ENCODE peak calls at places on chromosomes 12 and 14, in eight cellular contexts. P is ovary, E is right lobe of liver, X is A549, R is suprapubic skin, Z is H1, Q is HepG2, B is stomach. Y is an unnamed sample.

GRCh38 chr12:110920324-110920910 is at the start of gene MYL2:
- DNase-seq in P (no peak), B (no peak), R (no peak), X (no peak), Z (no peak), Q (no peak), E (no peak), Y (no peak)

GRCh38 chr12:4148418-4149056 is 125.0 kb upstream of the CCND2 start:
- DNase-seq in R (no peak), B (peak; percentile 40), Z (no peak), X (no peak), E (no peak), P (no peak), Q (no peak), Y (peak; percentile 91)

GRCh38 chr12:126492181-126492580 is 1426.9 kb downstream of the AACS start:
- DNase-seq in Z (no peak), P (no peak), R (no peak), E (no peak), Q (no peak), B (no peak), X (no peak), Y (no peak)

GRCh38 chr12:48794870-48795269 is 6.0 kb upstream of the ADCY6 start:
- DNase-seq in P (no peak), Z (no peak), R (no peak), E (no peak), B (no peak), Q (no peak), X (no peak), Y (no peak)

GRCh38 chr12:129610601-129611120 is 293.2 kb downstream of the TMEM132D start:
- DNase-seq in B (no peak), R (no peak), Q (no peak), Z (no peak), E (no peak), P (no peak), X (no peak), Y (no peak)

GRCh38 chr12:9030776-9031175 is 41.4 kb downstream of the KLRG1 start:
- DNase-seq in E (no peak), R (no peak), Z (no peak), P (no peak), Q (no peak), B (no peak), X (no peak), Y (no peak)

GRCh38 chr14:76595266-76595665 is 166.0 kb upstream of the VASH1 start:
- DNase-seq in Z (no peak), B (no peak), Q (no peak), E (no peak), X (no peak), P (no peak), R (no peak), Y (no peak)

GRCh38 chr14:20564501-20564997 is 3.7 kb upstream of the RNASE9 start:
- DNase-seq in Z (no peak), P (no peak), B (no peak), Q (no peak), R (no peak), E (no peak), X (no peak), Y (no peak)

GRCh38 chr14:96906434-96906833 is 109.3 kb downstream of the VRK1 start:
- DNase-seq in R (no peak), E (no peak), X (no peak), B (no peak), Q (no peak), P (no peak), Z (no peak), Y (no peak)

GRCh38 chr14:27253946-27254345 is 656.1 kb upstream of the NOVA1 start:
- DNase-seq in E (no peak), P (no peak), X (no peak), Q (no peak), R (no peak), Z (no peak), B (no peak), Y (no peak)

GRCh38 chr14:74395094-74395493 is 30.9 kb downstream of the SYNDIG1L start:
- DNase-seq in R (peak; percentile 55), Q (no peak), P (no peak), Z (no peak), E (no peak), X (no peak), B (no peak), Y (no peak)

GRCh38 chr12:1912580-1913376 is 5.7 kb downstream of the CACNA2D4 start:
- DNase-seq in E (no peak), Z (no peak), R (peak; percentile 68), B (peak; percentile 24), X (no peak), Q (no peak), P (no peak), Y (no peak)

GRCh38 chr14:95469134-95469481 is 47.3 kb downstream of the SYNE3 start:
- DNase-seq in Z (no peak), P (no peak), X (no peak), E (peak; percentile 7), B (no peak), R (no peak), Q (no peak), Y (no peak)

GRCh38 chr12:121184984-121185894 is 24.7 kb upstream of the P2RX4 start:
- DNase-seq in Q (no peak), Z (no peak), B (no peak), P (no peak), E (no peak), R (no peak), X (no peak), Y (no peak)

GRCh38 chr12:82665142-82665923 is 21.4 kb upstream of the TMTC2 start:
- DNase-seq in R (no peak), X (no peak), Q (no peak), E (no peak), B (no peak), P (no peak), Z (no peak), Y (no peak)

GRCh38 chr12:60819794-60820193 is 1224.0 kb downstream of the SLC16A7 start:
- DNase-seq in R (no peak), Z (no peak), B (no peak), Q (no peak), E (no peak), P (no peak), X (no peak), Y (no peak)

GRCh38 chr12:56346663-56347062 is 8.0 kb downstream of the IL23A start:
- DNase-seq in Z (peak; percentile 63), B (no peak), X (peak; percentile 40), P (no peak), R (no peak), Q (no peak), E (no peak), Y (no peak)

GRCh38 chr12:96448287-96448686 is 41.1 kb upstream of the CFAP54 start:
- DNase-seq in R (no peak), P (no peak), Q (no peak), B (no peak), Z (no peak), X (no peak), E (no peak), Y (no peak)

GRCh38 chr14:91297081-91297711 is 52.7 kb upstream of the GPR68 start:
- DNase-seq in R (no peak), Z (no peak), X (no peak), B (no peak), Q (no peak), P (no peak), E (no peak), Y (no peak)
- TF ChIP-seq CTCF in R (no peak), Z (no peak), X (no peak), B (no peak), Q (no peak), P (no peak), E (no peak), Y (no peak)

DNA sequence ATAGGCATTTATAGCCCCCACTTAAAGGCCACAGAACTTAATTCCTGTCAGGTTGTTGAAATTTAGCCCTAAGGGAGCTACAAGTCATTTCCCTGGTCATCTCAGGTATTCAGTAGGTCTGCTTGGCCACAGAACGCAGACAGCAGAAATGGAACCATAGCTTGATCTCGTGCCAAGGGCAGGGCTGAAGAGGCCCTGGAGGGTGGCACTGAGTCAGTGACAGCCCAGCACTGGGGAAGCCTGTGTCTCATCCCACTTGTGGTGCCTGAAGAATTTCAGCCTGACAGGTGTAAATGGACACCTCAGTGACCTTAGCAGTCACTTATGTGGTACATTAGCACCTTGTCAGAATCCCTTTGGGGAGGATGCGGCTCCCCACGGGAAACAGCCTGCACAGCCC is 6.6 kb downstream of the PRKAB1 start:
- DNase-seq in Z (no peak), B (no peak), E (no peak), X (no peak), P (no peak), Q (no peak), R (no peak), Y (no peak)
- TF ChIP-seq POLR2A in Z (no peak), B (no peak), E (no peak), X (no peak), P (no peak), Q (no peak), R (no peak), Y (no peak)

DNA sequence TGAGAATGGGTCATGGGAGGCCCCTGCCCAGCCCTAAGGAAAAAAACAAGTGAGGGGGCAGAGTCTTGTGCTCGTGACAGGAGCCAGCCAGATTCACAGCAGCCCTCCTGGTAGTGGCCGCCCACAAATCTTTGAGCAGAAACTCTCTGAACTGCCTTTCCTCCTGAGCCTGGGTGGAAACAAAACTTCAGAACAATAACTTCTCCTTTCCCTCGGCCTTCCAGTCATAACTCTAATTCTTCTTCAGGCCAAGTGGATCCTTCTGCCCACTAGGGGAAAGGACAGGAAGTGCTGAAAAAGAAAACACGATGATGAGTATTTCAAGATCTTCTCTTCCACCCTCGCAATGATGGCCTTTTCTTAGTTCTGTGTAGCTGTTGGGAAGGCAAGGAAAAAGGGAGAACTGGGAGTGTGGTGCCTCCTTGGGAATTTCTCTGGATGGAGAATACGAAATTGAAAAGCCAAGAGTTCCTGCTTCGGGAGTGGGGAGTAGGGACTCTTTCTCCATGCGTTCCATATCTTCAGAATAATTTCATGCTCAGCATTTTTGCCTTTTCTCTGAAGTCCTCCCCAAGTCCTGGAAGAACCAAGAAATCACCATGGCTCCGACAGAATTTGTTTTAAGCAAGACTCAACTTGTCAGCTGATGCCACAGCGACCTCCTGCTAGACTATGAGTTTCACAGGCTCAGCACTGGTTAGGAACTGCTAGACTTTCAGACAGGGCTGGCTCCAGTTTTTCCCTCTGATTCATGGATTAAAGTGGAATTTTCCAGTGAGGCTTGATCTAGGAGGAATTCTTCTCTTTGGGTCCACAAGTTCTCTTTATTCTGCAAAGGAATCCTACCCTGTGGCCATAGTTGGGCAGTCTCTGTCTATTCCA is 188.9 kb downstream of the CAND1 start:
- DNase-seq in B (no peak), E (no peak), Q (no peak), Z (no peak), P (no peak), X (peak; percentile 12), R (no peak), Y (no peak)
- TF ChIP-seq CTCF in B (no peak), E (peak; percentile 13), Q (no peak), Z (no peak), P (no peak), X (no peak), R (peak; percentile 23), Y (no peak)

DNA sequence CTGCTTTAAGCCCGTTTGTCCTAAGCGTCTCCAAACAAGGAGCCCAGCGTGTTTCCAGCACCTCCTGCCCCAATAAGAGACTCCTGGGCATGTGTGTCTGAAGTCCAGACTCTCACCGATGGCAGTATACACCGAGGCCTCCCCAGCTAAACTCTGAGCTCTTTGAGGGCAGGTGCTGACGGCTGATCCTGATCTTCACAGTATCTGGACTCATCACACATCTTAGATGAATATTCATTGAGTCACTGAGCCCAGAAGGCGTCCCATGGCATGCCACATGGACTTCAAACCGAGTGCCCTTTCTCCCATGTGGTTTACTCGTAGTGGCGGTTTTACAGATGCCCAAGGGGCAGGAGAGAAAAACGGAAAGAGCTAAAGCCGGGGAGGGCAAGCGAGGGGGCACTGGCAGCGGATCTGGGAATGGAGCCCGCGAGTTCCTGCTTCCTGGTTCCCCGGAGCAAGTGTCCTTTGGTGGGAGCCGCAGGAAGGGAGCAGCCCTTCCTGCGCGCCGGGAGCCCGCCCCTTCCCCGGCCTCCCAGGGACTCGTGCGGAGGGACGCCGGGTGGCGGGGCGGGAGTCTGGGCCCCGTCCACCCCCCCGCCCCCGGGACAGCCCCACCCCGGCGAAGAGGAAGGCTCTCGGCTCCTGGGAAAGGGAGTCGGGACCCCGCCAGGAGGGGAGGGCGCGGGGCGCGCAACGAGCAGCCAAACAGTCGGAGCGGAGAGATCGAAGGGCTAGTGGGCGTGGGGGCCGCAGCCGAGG is 584 bp upstream of the TEAD4 start:
- DNase-seq in E (no peak), R (no peak), Z (peak; percentile 79), B (peak; percentile 54), P (peak; percentile 33), X (peak; percentile 89), Q (peak; percentile 69), Y (no peak)
- TF ChIP-seq POLR2A in E (peak; percentile 20), R (no peak), Z (no peak), B (no peak), P (no peak), X (peak; percentile 84), Q (peak; percentile 54), Y (no peak)

Y was measured in lower leg skin.